ENCODE peak calls at places on chromosomes 13 and 19, in eight cellular contexts. One of them, this sample, is unnamed.

GRCh38 chr13:112616586-112617381 is 28.8 kb upstream of the TUBGCP3 start:
- DNase-seq in cardiac muscle cell: peak
- DNase-seq in astrocyte of the spinal cord: peak
- DNase-seq in colonic mucosa: peak
- DNase-seq in gastrocnemius medialis: no peak
- DNase-seq in ascending aorta: no peak
- DNase-seq in osteoblast: no peak
- DNase-seq in cardiac fibroblast: peak
- DNase-seq in this sample: peak

GRCh38 chr13:20411638-20412342 is 113.9 kb downstream of the CRYL1 start:
- DNase-seq in cardiac muscle cell: no peak
- DNase-seq in astrocyte of the spinal cord: no peak
- DNase-seq in osteoblast: no peak
- DNase-seq in cardiac fibroblast: no peak
- DNase-seq in colonic mucosa: no peak
- DNase-seq in gastrocnemius medialis: no peak
- DNase-seq in ascending aorta: no peak
- DNase-seq in this sample: peak

GRCh38 chr13:55577847-55578210 is 1562.9 kb upstream of the PRR20A start:
- DNase-seq in osteoblast: no peak
- DNase-seq in cardiac fibroblast: no peak
- DNase-seq in ascending aorta: no peak
- DNase-seq in astrocyte of the spinal cord: no peak
- DNase-seq in cardiac muscle cell: no peak
- DNase-seq in colonic mucosa: no peak
- DNase-seq in gastrocnemius medialis: no peak
- DNase-seq in this sample: no peak

GRCh38 chr19:29323972-29324680 is 111.2 kb upstream of the UQCRFS1 start:
- DNase-seq in colonic mucosa: peak
- DNase-seq in astrocyte of the spinal cord: no peak
- DNase-seq in ascending aorta: no peak
- DNase-seq in cardiac fibroblast: no peak
- DNase-seq in gastrocnemius medialis: no peak
- DNase-seq in cardiac muscle cell: no peak
- DNase-seq in osteoblast: no peak
- DNase-seq in this sample: no peak

GRCh38 chr19:28290963-28291657 is 921.8 kb downstream of the UQCRFS1 start:
- DNase-seq in gastrocnemius medialis: no peak
- DNase-seq in colonic mucosa: no peak
- DNase-seq in osteoblast: no peak
- DNase-seq in ascending aorta: no peak
- DNase-seq in cardiac muscle cell: no peak
- DNase-seq in astrocyte of the spinal cord: no peak
- DNase-seq in cardiac fibroblast: no peak
- DNase-seq in this sample: no peak

GRCh38 chr13:34469212-34469983 is 472.7 kb upstream of the NBEA start:
- DNase-seq in colonic mucosa: no peak
- DNase-seq in astrocyte of the spinal cord: peak
- DNase-seq in cardiac fibroblast: peak
- DNase-seq in ascending aorta: no peak
- DNase-seq in osteoblast: no peak
- DNase-seq in cardiac muscle cell: no peak
- DNase-seq in gastrocnemius medialis: no peak
- DNase-seq in this sample: peak

GRCh38 chr19:36047835-36048234 is 6.2 kb downstream of the THAP8 start:
- DNase-seq in cardiac muscle cell: no peak
- DNase-seq in ascending aorta: no peak
- DNase-seq in colonic mucosa: no peak
- DNase-seq in osteoblast: no peak
- DNase-seq in gastrocnemius medialis: no peak
- DNase-seq in cardiac fibroblast: no peak
- DNase-seq in astrocyte of the spinal cord: no peak
- DNase-seq in this sample: no peak

GRCh38 chr19:50039968-50040367 is 14.2 kb downstream of the ZNF473 start:
- DNase-seq in ascending aorta: no peak
- DNase-seq in gastrocnemius medialis: no peak
- DNase-seq in cardiac fibroblast: peak
- DNase-seq in cardiac muscle cell: no peak
- DNase-seq in astrocyte of the spinal cord: no peak
- DNase-seq in colonic mucosa: peak
- DNase-seq in osteoblast: peak
- DNase-seq in this sample: no peak

GRCh38 chr19:29639086-29639485 is 26.2 kb upstream of the PLEKHF1 start:
- DNase-seq in cardiac muscle cell: no peak
- DNase-seq in ascending aorta: no peak
- DNase-seq in cardiac fibroblast: no peak
- DNase-seq in astrocyte of the spinal cord: no peak
- DNase-seq in osteoblast: no peak
- DNase-seq in gastrocnemius medialis: no peak
- DNase-seq in colonic mucosa: no peak
- DNase-seq in this sample: no peak

GRCh38 chr13:34941436-34941834 is 635 bp upstream of the NBEA start:
- DNase-seq in osteoblast: peak
- DNase-seq in colonic mucosa: no peak
- DNase-seq in astrocyte of the spinal cord: no peak
- DNase-seq in gastrocnemius medialis: no peak
- DNase-seq in cardiac muscle cell: peak
- DNase-seq in cardiac fibroblast: no peak
- DNase-seq in ascending aorta: no peak
- DNase-seq in this sample: no peak

GRCh38 chr19:51702103-51702753 is 9.1 kb downstream of the SPACA6 start:
- DNase-seq in cardiac fibroblast: peak
- DNase-seq in gastrocnemius medialis: peak
- DNase-seq in astrocyte of the spinal cord: peak
- DNase-seq in osteoblast: peak
- DNase-seq in cardiac muscle cell: peak
- DNase-seq in colonic mucosa: peak
- DNase-seq in ascending aorta: peak
- DNase-seq in this sample: peak

GRCh38 chr13:38042771-38043170 is 173.2 kb upstream of the TRPC4 start:
- DNase-seq in ascending aorta: no peak
- DNase-seq in gastrocnemius medialis: no peak
- DNase-seq in osteoblast: peak
- DNase-seq in cardiac fibroblast: peak
- DNase-seq in cardiac muscle cell: no peak
- DNase-seq in colonic mucosa: no peak
- DNase-seq in astrocyte of the spinal cord: peak
- DNase-seq in this sample: no peak

GRCh38 chr19:1213391-1214286 is 8.1 kb downstream of the STK11 start:
- DNase-seq in ascending aorta: peak
- DNase-seq in astrocyte of the spinal cord: peak
- DNase-seq in cardiac muscle cell: no peak
- DNase-seq in osteoblast: peak
- DNase-seq in colonic mucosa: peak
- DNase-seq in gastrocnemius medialis: peak
- DNase-seq in cardiac fibroblast: peak
- DNase-seq in this sample: peak

GRCh38 chr13:33087091-33087490 is 70.9 kb downstream of the KL start:
- DNase-seq in gastrocnemius medialis: no peak
- DNase-seq in cardiac fibroblast: peak
- DNase-seq in colonic mucosa: no peak
- DNase-seq in osteoblast: no peak
- DNase-seq in cardiac muscle cell: no peak
- DNase-seq in astrocyte of the spinal cord: peak
- DNase-seq in ascending aorta: no peak
- DNase-seq in this sample: no peak

GRCh38 chr13:51729853-51730553 is 74.0 kb downstream of the DHRS12 start:
- DNase-seq in cardiac muscle cell: no peak
- DNase-seq in gastrocnemius medialis: peak
- DNase-seq in colonic mucosa: no peak
- DNase-seq in osteoblast: no peak
- DNase-seq in astrocyte of the spinal cord: peak
- DNase-seq in cardiac fibroblast: peak
- DNase-seq in ascending aorta: peak
- DNase-seq in this sample: peak

GRCh38 chr19:51364200-51365106 is 1.7 kb downstream of the ETFB start:
- DNase-seq in gastrocnemius medialis: no peak
- DNase-seq in astrocyte of the spinal cord: no peak
- DNase-seq in colonic mucosa: no peak
- DNase-seq in osteoblast: no peak
- DNase-seq in cardiac muscle cell: no peak
- DNase-seq in ascending aorta: no peak
- DNase-seq in cardiac fibroblast: peak
- DNase-seq in this sample: peak

GRCh38 chr19:55179570-55180484 is at the start of gene SYT5:
- DNase-seq in astrocyte of the spinal cord: no peak
- DNase-seq in cardiac muscle cell: peak
- DNase-seq in ascending aorta: no peak
- DNase-seq in osteoblast: peak
- DNase-seq in colonic mucosa: peak
- DNase-seq in cardiac fibroblast: no peak
- DNase-seq in gastrocnemius medialis: no peak
- DNase-seq in this sample: peak
- H3K4me3 ChIP-seq in astrocyte of the spinal cord: peak
- H3K4me3 ChIP-seq in cardiac muscle cell: peak
- H3K4me3 ChIP-seq in ascending aorta: peak
- H3K4me3 ChIP-seq in osteoblast: peak
- H3K4me3 ChIP-seq in colonic mucosa: peak
- H3K4me3 ChIP-seq in cardiac fibroblast: peak
- H3K4me3 ChIP-seq in gastrocnemius medialis: peak
- H3K4me3 ChIP-seq in this sample: peak

DNA sequence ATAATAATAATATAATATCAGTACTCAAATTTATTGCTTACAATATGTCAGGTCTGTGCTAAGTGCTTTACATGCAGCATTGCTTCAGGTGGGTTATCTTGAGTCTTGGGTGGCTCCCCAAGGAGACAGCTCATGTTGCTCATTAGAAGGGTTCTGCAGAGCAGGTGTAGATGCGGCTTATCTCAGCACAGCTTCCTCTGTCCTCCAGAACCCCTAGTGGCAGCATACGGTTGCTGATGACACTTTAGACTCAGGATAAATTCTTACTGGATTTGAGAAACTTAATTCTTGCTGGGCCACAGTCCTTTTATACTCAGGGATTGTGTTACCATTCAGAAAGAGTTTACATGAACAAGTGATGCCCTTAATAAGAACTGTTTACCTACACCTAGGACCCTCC is 8.9 kb downstream of the COG3 start:
- DNase-seq in cardiac fibroblast: no peak
- DNase-seq in colonic mucosa: no peak
- DNase-seq in osteoblast: no peak
- DNase-seq in cardiac muscle cell: peak
- DNase-seq in astrocyte of the spinal cord: no peak
- DNase-seq in gastrocnemius medialis: no peak
- DNase-seq in ascending aorta: no peak
- DNase-seq in this sample: no peak
- TF ChIP-seq CTCF in cardiac fibroblast: peak
- TF ChIP-seq CTCF in colonic mucosa: peak
- TF ChIP-seq CTCF in osteoblast: peak
- TF ChIP-seq CTCF in cardiac muscle cell: no peak
- TF ChIP-seq CTCF in astrocyte of the spinal cord: peak
- TF ChIP-seq CTCF in gastrocnemius medialis: no peak
- TF ChIP-seq CTCF in ascending aorta: no peak
- TF ChIP-seq CTCF in this sample: peak

DNA sequence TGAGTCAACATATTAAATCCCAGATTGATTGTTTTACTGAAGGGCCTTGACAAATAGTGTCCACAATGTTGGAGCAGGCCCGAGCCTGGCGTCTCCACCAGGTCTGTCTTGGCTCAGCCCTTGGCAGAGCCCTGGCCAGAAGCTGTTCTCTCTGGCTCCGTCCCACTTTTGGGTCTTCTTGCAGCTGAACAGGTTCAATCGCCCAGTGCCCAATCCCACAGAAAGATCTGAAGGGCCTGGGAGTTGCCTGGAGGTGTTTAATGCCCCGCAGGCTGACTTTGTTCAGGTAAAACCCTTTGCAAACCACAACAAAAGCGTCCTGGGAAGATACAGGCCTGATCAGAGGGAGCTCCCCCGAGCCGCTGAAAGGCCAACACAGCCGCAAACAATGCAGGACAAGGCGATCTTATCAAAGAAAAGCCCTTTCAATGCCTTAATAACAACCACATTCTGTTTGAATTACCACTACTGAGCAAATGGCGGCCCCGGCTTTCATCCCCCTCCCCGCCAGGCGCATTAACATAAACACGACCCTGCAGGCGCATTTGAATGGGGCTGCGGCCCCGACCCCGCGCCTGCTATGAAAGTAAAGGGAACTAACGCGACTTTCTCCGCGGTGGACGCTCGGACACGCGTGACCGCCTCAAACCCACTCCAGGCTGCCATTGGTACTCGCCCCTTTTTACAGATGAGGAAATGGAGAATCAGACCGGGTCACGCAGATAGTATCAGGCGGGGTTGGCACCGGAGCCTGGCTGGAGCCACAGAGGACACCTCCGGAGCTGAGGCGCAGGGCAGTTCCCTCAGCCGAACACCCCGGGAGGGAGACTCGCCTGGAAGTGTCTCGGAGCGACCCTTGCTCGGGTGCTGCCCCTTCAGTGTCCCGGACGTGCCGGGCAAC is 3.1 kb downstream of the CDX2 start:
- DNase-seq in astrocyte of the spinal cord: no peak
- DNase-seq in osteoblast: peak
- DNase-seq in ascending aorta: no peak
- DNase-seq in gastrocnemius medialis: no peak
- DNase-seq in colonic mucosa: peak
- DNase-seq in cardiac muscle cell: no peak
- DNase-seq in cardiac fibroblast: no peak
- DNase-seq in this sample: no peak
- H3K4me3 ChIP-seq in astrocyte of the spinal cord: no peak
- H3K4me3 ChIP-seq in osteoblast: no peak
- H3K4me3 ChIP-seq in ascending aorta: no peak
- H3K4me3 ChIP-seq in gastrocnemius medialis: no peak
- H3K4me3 ChIP-seq in colonic mucosa: peak
- H3K4me3 ChIP-seq in cardiac muscle cell: no peak
- H3K4me3 ChIP-seq in cardiac fibroblast: no peak
- H3K4me3 ChIP-seq in this sample: no peak

GRCh38 chr13:60398438-60398891 is 1.4 kb downstream of the TDRD3 start:
- DNase-seq in cardiac fibroblast: peak
- DNase-seq in gastrocnemius medialis: no peak
- DNase-seq in ascending aorta: no peak
- DNase-seq in cardiac muscle cell: no peak
- DNase-seq in astrocyte of the spinal cord: no peak
- DNase-seq in colonic mucosa: no peak
- DNase-seq in osteoblast: no peak
- DNase-seq in this sample: no peak

GRCh38 chr13:60397693-60398437 is 845 bp downstream of the TDRD3 start:
- DNase-seq in cardiac muscle cell: peak
- DNase-seq in osteoblast: peak
- DNase-seq in ascending aorta: peak
- DNase-seq in gastrocnemius medialis: peak
- DNase-seq in colonic mucosa: peak
- DNase-seq in astrocyte of the spinal cord: peak
- DNase-seq in cardiac fibroblast: peak
- DNase-seq in this sample: peak

GRCh38 chr13:60396008-60396782 is 825 bp upstream of the TDRD3 start:
- DNase-seq in osteoblast: peak
- DNase-seq in cardiac muscle cell: peak
- DNase-seq in cardiac fibroblast: peak
- DNase-seq in colonic mucosa: peak
- DNase-seq in ascending aorta: peak
- DNase-seq in astrocyte of the spinal cord: peak
- DNase-seq in gastrocnemius medialis: peak
- DNase-seq in this sample: peak

GRCh38 chr13:60398949-60399589 is 2.0 kb downstream of the TDRD3 start:
- DNase-seq in ascending aorta: no peak
- DNase-seq in cardiac fibroblast: no peak
- DNase-seq in osteoblast: peak
- DNase-seq in cardiac muscle cell: peak
- DNase-seq in gastrocnemius medialis: no peak
- DNase-seq in astrocyte of the spinal cord: peak
- DNase-seq in colonic mucosa: peak
- DNase-seq in this sample: no peak

GRCh38 chr13:60396783-60397692 is at the start of gene TDRD3:
- DNase-seq in ascending aorta: peak
- DNase-seq in gastrocnemius medialis: peak
- DNase-seq in colonic mucosa: peak
- DNase-seq in cardiac fibroblast: peak
- DNase-seq in astrocyte of the spinal cord: peak
- DNase-seq in osteoblast: peak
- DNase-seq in cardiac muscle cell: peak
- DNase-seq in this sample: peak
- TF ChIP-seq CTCF in ascending aorta: peak
- TF ChIP-seq CTCF in gastrocnemius medialis: peak
- TF ChIP-seq CTCF in colonic mucosa: peak
- TF ChIP-seq CTCF in cardiac fibroblast: peak
- TF ChIP-seq CTCF in astrocyte of the spinal cord: peak
- TF ChIP-seq CTCF in osteoblast: peak
- TF ChIP-seq CTCF in cardiac muscle cell: peak
- TF ChIP-seq CTCF in this sample: peak